ENCODE peak calls at places on chromosomes 13 and 19, in four cellular contexts. One of them, this sample, is unnamed.

GRCh38 chr19:5537870-5538269 is 29.9 kb downstream of the TINCR start:
- DNase-seq in HepG2: no peak
- DNase-seq in H1: no peak
- DNase-seq in GM12878: no peak
- DNase-seq in this sample: no peak

GRCh38 chr13:79686441-79686840 is 205.5 kb downstream of the NDFIP2 start:
- DNase-seq in HepG2: no peak
- DNase-seq in H1: no peak
- DNase-seq in GM12878: no peak
- DNase-seq in this sample: no peak

GRCh38 chr19:53158119-53158656 is 665 bp downstream of the ZNF347 start:
- DNase-seq in HepG2: no peak
- DNase-seq in H1: no peak
- DNase-seq in GM12878: no peak
- DNase-seq in this sample: peak

GRCh38 chr13:38705351-38705750 is 18.5 kb downstream of the FREM2 start:
- DNase-seq in HepG2: no peak
- DNase-seq in H1: no peak
- DNase-seq in GM12878: no peak
- DNase-seq in this sample: no peak

GRCh38 chr13:80072231-80072630 is 268.7 kb downstream of the SPRY2 start:
- DNase-seq in HepG2: no peak
- DNase-seq in H1: no peak
- DNase-seq in GM12878: no peak
- DNase-seq in this sample: no peak

GRCh38 chr19:18951721-18952281 is 10.8 kb upstream of the HOMER3 start:
- DNase-seq in HepG2: no peak
- DNase-seq in H1: no peak
- DNase-seq in GM12878: no peak
- DNase-seq in this sample: no peak

GRCh38 chr13:109274188-109274821 is 512.1 kb downstream of the IRS2 start:
- DNase-seq in HepG2: no peak
- DNase-seq in H1: peak
- DNase-seq in GM12878: no peak
- DNase-seq in this sample: peak

GRCh38 chr19:18397242-18398202 is at the start of gene LRRC25:
- DNase-seq in HepG2: no peak
- DNase-seq in H1: no peak
- DNase-seq in GM12878: no peak
- DNase-seq in this sample: peak

GRCh38 chr13:29496241-29496712 is 99.2 kb downstream of the SLC7A1 start:
- DNase-seq in HepG2: no peak
- DNase-seq in H1: no peak
- DNase-seq in GM12878: no peak
- DNase-seq in this sample: no peak

GRCh38 chr13:112734696-112735547 is 45.1 kb downstream of the ATP11A start:
- DNase-seq in HepG2: no peak
- DNase-seq in H1: no peak
- DNase-seq in GM12878: no peak
- DNase-seq in this sample: no peak

GRCh38 chr13:110350509-110350908 is 43.4 kb downstream of the COL4A2 start:
- DNase-seq in HepG2: no peak
- DNase-seq in H1: no peak
- DNase-seq in GM12878: no peak
- DNase-seq in this sample: no peak

GRCh38 chr13:65679240-65679639 is 1550.9 kb downstream of the PCDH9 start:
- DNase-seq in HepG2: no peak
- DNase-seq in H1: no peak
- DNase-seq in GM12878: no peak
- DNase-seq in this sample: no peak

GRCh38 chr19:4403005-4403761 is 743 bp downstream of the CHAF1A start:
- DNase-seq in HepG2: no peak
- DNase-seq in H1: no peak
- DNase-seq in GM12878: no peak
- DNase-seq in this sample: no peak

GRCh38 chr13:113650275-113650674 is 7.7 kb downstream of the ATP4B start:
- DNase-seq in HepG2: no peak
- DNase-seq in H1: no peak
- DNase-seq in GM12878: no peak
- DNase-seq in this sample: no peak

GRCh38 chr13:45850020-45850613 is 1.4 kb downstream of the SIAH3 start:
- DNase-seq in HepG2: no peak
- DNase-seq in H1: no peak
- DNase-seq in GM12878: no peak
- DNase-seq in this sample: no peak
- H3K9ac ChIP-seq in HepG2: no peak
- H3K9ac ChIP-seq in H1: no peak
- H3K9ac ChIP-seq in GM12878: no peak
- H3K9ac ChIP-seq in this sample: no peak

GRCh38 chr19:7917292-7918061 is 2.7 kb upstream of the SNAPC2 start:
- DNase-seq in HepG2: no peak
- DNase-seq in H1: no peak
- DNase-seq in GM12878: no peak
- DNase-seq in this sample: no peak
- TF ChIP-seq SUZ12 in HepG2: no peak
- TF ChIP-seq SUZ12 in H1: peak
- TF ChIP-seq SUZ12 in GM12878: peak
- TF ChIP-seq SUZ12 in this sample: no peak

GRCh38 chr19:58399903-58400637 is 4.6 kb downstream of the RNF225 start:
- DNase-seq in HepG2: no peak
- DNase-seq in H1: no peak
- DNase-seq in GM12878: no peak
- DNase-seq in this sample: no peak
- H3K9ac ChIP-seq in HepG2: peak
- H3K9ac ChIP-seq in H1: no peak
- H3K9ac ChIP-seq in GM12878: no peak
- H3K9ac ChIP-seq in this sample: peak

DNA sequence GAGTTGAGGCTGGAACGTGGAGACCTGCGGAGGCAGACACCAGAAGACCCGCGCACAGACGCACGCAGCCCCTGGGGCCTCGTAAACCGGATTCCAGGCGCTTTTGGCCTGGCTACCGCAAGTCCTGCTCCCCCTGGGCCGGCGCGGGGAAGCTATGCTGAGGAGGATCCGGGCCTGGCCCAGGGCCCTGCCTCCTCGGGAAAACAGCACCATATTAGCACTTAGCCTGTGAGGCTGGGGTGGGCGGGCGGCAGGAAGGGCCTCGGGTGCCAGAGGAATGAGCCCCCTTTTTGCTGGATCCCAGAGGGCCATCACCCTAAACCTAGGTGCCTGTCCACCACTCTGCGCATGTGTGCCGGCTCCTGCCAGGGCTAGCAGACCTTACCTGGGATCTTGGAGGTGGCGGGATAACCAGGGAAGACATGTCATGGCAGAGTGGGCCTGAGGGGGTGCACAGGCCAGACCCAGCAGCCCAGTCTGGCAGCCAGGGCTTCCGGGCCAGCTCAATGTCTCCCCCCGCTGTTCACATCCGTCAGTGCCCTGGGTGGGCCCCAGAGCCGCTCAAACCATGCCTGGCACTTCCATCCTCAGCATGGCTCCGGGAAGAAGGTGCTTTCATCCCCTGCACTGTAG is 7.3 kb downstream of the ELOF1 start:
- DNase-seq in HepG2: no peak
- DNase-seq in H1: no peak
- DNase-seq in GM12878: no peak
- DNase-seq in this sample: no peak
- TF ChIP-seq SUZ12 in HepG2: no peak
- TF ChIP-seq SUZ12 in H1: no peak
- TF ChIP-seq SUZ12 in GM12878: no peak
- TF ChIP-seq SUZ12 in this sample: no peak

DNA sequence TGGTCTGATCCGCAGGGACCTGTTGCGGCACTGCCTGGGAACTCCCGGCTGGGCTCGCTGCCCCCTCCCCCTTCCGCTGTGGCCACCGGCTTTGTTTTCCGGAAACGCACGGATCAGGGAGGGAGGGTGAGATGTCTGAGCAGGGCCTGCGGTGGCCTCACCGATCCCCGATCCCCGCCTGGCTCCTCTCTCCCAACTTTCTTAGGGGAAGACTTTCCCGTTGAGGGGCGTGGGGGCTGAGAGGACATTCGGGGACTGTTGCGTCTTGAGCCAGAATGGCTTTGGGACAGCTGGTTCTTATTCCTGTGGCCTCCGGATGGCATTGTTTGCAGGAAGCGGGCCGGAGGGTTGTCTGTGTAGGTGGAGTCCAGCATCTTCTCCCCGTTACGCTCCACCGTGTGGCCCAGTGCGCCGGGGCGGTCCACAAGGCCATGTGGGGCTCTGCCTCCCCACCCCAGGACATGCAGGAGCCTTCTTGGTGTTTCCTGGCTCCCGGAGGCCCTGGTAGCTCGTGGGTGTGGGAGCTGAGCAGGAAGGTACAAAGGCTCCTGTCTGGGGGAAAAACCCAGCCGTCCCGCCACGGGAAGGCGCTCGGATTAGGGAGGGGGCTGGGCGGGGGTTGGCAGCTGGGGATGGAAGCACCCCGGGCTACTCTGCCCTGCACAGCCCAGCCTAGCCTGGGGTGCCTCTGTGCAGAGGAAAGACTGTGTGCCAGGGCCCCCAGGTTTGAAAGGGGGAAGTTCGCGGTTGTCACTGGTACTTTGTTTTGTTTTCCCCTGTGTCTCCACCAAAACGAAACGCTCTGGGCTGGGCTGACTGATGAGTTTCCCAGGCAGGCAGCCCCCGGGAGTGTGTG is 1.3 kb downstream of the CSNK1G2 start:
- DNase-seq in HepG2: peak
- DNase-seq in H1: no peak
- DNase-seq in GM12878: peak
- DNase-seq in this sample: peak
- H3K9ac ChIP-seq in HepG2: peak
- H3K9ac ChIP-seq in H1: no peak
- H3K9ac ChIP-seq in GM12878: peak
- H3K9ac ChIP-seq in this sample: peak

This sample was measured in NT2/D1.